ENCODE peak calls at places on chromosomes 12 and 14, in six cellular contexts. One of them, this sample, is unnamed.

GRCh38 chr12:130372936-130373335 is 35.2 kb downstream of the PIWIL1 start:
- DNase-seq in choroid plexus epithelial cell: no peak
- DNase-seq in HCT116: no peak
- DNase-seq in endothelial cell: no peak
- DNase-seq in IMR-90: no peak
- DNase-seq in CD8-positive, alpha-beta T cell: no peak
- DNase-seq in this sample: no peak

GRCh38 chr12:3152013-3152412 is 74.8 kb downstream of the TSPAN9 start:
- DNase-seq in choroid plexus epithelial cell: peak; percentile 34
- DNase-seq in HCT116: no peak
- DNase-seq in endothelial cell: peak; percentile 33
- DNase-seq in IMR-90: no peak
- DNase-seq in CD8-positive, alpha-beta T cell: no peak
- DNase-seq in this sample: no peak

GRCh38 chr14:104542871-104543830 is 36.4 kb upstream of the C14orf180 start:
- DNase-seq in choroid plexus epithelial cell: no peak
- DNase-seq in HCT116: no peak
- DNase-seq in endothelial cell: no peak
- DNase-seq in IMR-90: no peak
- DNase-seq in CD8-positive, alpha-beta T cell: no peak
- DNase-seq in this sample: no peak

GRCh38 chr14:96634481-96634880 is 132.3 kb downstream of the PAPOLA start:
- DNase-seq in choroid plexus epithelial cell: no peak
- DNase-seq in HCT116: no peak
- DNase-seq in endothelial cell: no peak
- DNase-seq in IMR-90: no peak
- DNase-seq in CD8-positive, alpha-beta T cell: no peak
- DNase-seq in this sample: no peak

GRCh38 chr14:105021656-105022275 is 883 bp upstream of the CDCA4 start:
- DNase-seq in choroid plexus epithelial cell: peak; percentile 50
- DNase-seq in HCT116: peak; percentile 57
- DNase-seq in endothelial cell: peak; percentile 39
- DNase-seq in IMR-90: peak; percentile 44
- DNase-seq in CD8-positive, alpha-beta T cell: no peak
- DNase-seq in this sample: peak; percentile 36

GRCh38 chr12:98750511-98750910 is 105.4 kb downstream of the APAF1 start:
- DNase-seq in choroid plexus epithelial cell: peak; percentile 20
- DNase-seq in HCT116: no peak
- DNase-seq in endothelial cell: no peak
- DNase-seq in IMR-90: peak; percentile 13
- DNase-seq in CD8-positive, alpha-beta T cell: no peak
- DNase-seq in this sample: no peak

GRCh38 chr12:115213538-115213961 is 529.6 kb upstream of the TBX3 start:
- DNase-seq in choroid plexus epithelial cell: no peak
- DNase-seq in HCT116: no peak
- DNase-seq in endothelial cell: peak; percentile 27
- DNase-seq in IMR-90: no peak
- DNase-seq in CD8-positive, alpha-beta T cell: no peak
- DNase-seq in this sample: no peak

GRCh38 chr12:49108958-49109404 is 1.7 kb downstream of the LMBR1L start:
- DNase-seq in choroid plexus epithelial cell: peak; percentile 38
- DNase-seq in HCT116: no peak
- DNase-seq in endothelial cell: no peak
- DNase-seq in IMR-90: peak; percentile 20
- DNase-seq in CD8-positive, alpha-beta T cell: no peak
- DNase-seq in this sample: no peak

GRCh38 chr14:63328787-63329737 is 10.3 kb upstream of the GPHB5 start:
- DNase-seq in choroid plexus epithelial cell: no peak
- DNase-seq in HCT116: no peak
- DNase-seq in endothelial cell: no peak
- DNase-seq in IMR-90: no peak
- DNase-seq in CD8-positive, alpha-beta T cell: no peak
- DNase-seq in this sample: no peak

GRCh38 chr12:105100207-105100985 is 7.1 kb upstream of the WASHC4 start:
- DNase-seq in choroid plexus epithelial cell: peak; percentile 84
- DNase-seq in HCT116: peak; percentile 37
- DNase-seq in endothelial cell: no peak
- DNase-seq in IMR-90: peak; percentile 76
- DNase-seq in CD8-positive, alpha-beta T cell: no peak
- DNase-seq in this sample: no peak

GRCh38 chr12:43004908-43005307 is 415.4 kb upstream of the PRICKLE1 start:
- DNase-seq in choroid plexus epithelial cell: no peak
- DNase-seq in HCT116: no peak
- DNase-seq in endothelial cell: peak; percentile 20
- DNase-seq in IMR-90: no peak
- DNase-seq in CD8-positive, alpha-beta T cell: no peak
- DNase-seq in this sample: no peak

GRCh38 chr12:2161478-2161877 is 108.7 kb downstream of the CACNA1C start:
- DNase-seq in choroid plexus epithelial cell: no peak
- DNase-seq in HCT116: no peak
- DNase-seq in endothelial cell: no peak
- DNase-seq in IMR-90: no peak
- DNase-seq in CD8-positive, alpha-beta T cell: no peak
- DNase-seq in this sample: no peak

GRCh38 chr12:32163596-32163995 is 56.9 kb downstream of the BICD1 start:
- DNase-seq in choroid plexus epithelial cell: peak; percentile 67
- DNase-seq in HCT116: no peak
- DNase-seq in endothelial cell: no peak
- DNase-seq in IMR-90: peak; percentile 50
- DNase-seq in CD8-positive, alpha-beta T cell: no peak
- DNase-seq in this sample: no peak

GRCh38 chr12:110351119-110351518 is 52.4 kb downstream of the ANAPC7 start:
- DNase-seq in choroid plexus epithelial cell: no peak
- DNase-seq in HCT116: no peak
- DNase-seq in endothelial cell: no peak
- DNase-seq in IMR-90: no peak
- DNase-seq in CD8-positive, alpha-beta T cell: no peak
- DNase-seq in this sample: no peak

GRCh38 chr12:110353211-110353965 is 50.1 kb downstream of the ANAPC7 start:
- DNase-seq in choroid plexus epithelial cell: no peak
- DNase-seq in HCT116: no peak
- DNase-seq in endothelial cell: no peak
- DNase-seq in IMR-90: no peak
- DNase-seq in CD8-positive, alpha-beta T cell: no peak
- DNase-seq in this sample: no peak

GRCh38 chr12:110354172-110354780 is 49.2 kb downstream of the ANAPC7 start:
- DNase-seq in choroid plexus epithelial cell: peak; percentile 26
- DNase-seq in HCT116: no peak
- DNase-seq in endothelial cell: no peak
- DNase-seq in IMR-90: peak; percentile 43
- DNase-seq in CD8-positive, alpha-beta T cell: no peak
- DNase-seq in this sample: no peak

GRCh38 chr12:110352401-110352800 is 51.1 kb downstream of the ANAPC7 start:
- DNase-seq in choroid plexus epithelial cell: no peak
- DNase-seq in HCT116: no peak
- DNase-seq in endothelial cell: no peak
- DNase-seq in IMR-90: no peak
- DNase-seq in CD8-positive, alpha-beta T cell: no peak
- DNase-seq in this sample: no peak

GRCh38 chr12:110355080-110355479 is 48.4 kb downstream of the ANAPC7 start:
- DNase-seq in choroid plexus epithelial cell: peak; percentile 36
- DNase-seq in HCT116: peak; percentile 32
- DNase-seq in endothelial cell: peak; percentile 37
- DNase-seq in IMR-90: no peak
- DNase-seq in CD8-positive, alpha-beta T cell: no peak
- DNase-seq in this sample: no peak
- TF ChIP-seq CTCF in choroid plexus epithelial cell: peak; percentile 64
- TF ChIP-seq CTCF in HCT116: peak; percentile 55
- TF ChIP-seq CTCF in endothelial cell: peak; percentile 53
- TF ChIP-seq CTCF in IMR-90: peak; percentile 29
- TF ChIP-seq CTCF in CD8-positive, alpha-beta T cell: peak; percentile 36
- TF ChIP-seq CTCF in this sample: peak; percentile 39

DNA sequence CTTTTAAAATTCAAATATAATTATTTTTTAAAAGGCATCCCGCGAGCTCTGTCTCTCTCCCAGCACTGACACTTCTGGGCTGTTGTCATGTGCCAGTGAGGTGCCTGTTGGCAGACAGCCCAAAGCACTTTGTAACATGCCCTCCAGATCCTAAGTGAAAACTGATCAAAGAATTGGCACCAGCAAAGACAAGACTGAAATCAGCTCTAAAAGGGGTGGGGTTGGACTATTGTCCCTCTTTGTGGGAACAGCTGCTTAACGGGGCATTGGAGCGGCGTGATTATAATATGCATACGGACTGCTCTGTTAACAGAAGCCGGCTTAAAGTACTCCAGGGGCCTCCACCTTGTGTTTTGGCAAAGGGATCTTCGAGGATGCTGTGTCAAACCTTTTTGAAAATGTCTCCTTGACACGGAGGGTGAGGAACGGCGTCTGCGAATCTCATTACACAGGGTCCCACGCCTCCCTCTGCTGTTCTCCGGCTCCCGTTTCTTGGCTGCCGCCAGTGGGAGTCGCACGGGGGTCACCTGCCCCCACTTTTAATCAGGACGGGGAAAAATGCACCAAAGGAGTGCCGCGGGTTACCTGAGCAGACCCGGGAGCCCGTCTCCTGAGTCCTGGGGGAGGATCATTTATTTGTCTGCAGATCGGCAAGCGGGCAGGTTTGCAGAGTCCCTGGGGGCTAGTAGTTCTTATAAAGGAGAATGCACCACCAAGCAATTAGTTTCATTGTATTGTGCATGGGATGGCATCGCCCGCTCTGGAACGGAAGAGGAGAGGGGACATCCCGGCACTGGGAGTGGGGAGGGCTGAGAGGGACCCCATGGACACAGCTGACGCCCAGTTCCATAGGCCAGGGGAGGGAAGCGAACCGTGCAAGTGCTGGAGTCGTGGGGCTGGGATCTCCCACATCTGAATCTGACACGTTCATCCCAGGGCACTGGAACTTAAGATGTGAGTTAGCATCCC is 44.3 kb downstream of the SPRING1 start:
- DNase-seq in choroid plexus epithelial cell: no peak
- DNase-seq in HCT116: no peak
- DNase-seq in endothelial cell: no peak
- DNase-seq in IMR-90: no peak
- DNase-seq in CD8-positive, alpha-beta T cell: no peak
- DNase-seq in this sample: no peak
- TF ChIP-seq CTCF in choroid plexus epithelial cell: no peak
- TF ChIP-seq CTCF in HCT116: no peak
- TF ChIP-seq CTCF in endothelial cell: no peak
- TF ChIP-seq CTCF in IMR-90: no peak
- TF ChIP-seq CTCF in CD8-positive, alpha-beta T cell: no peak
- TF ChIP-seq CTCF in this sample: no peak

DNA sequence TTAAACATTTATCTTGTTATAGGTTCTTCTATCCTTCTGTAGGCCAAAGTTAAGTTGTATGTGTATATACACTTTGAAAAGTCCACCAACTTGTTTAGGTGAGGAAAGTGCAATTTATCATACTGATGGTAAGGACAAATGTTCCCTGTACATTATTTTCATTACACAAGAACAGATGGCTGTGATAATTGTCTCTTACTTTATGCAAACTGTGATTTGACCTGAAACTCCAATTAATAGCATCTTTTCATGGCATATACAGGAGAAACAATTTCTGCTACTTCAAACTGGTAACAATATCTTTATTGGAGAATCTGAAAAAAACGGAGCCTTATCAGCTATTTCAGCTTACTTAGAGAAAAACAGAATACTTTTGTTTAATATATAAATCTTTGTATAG is 5.6 kb downstream of the TRIM9 start:
- DNase-seq in choroid plexus epithelial cell: no peak
- DNase-seq in HCT116: no peak
- DNase-seq in endothelial cell: no peak
- DNase-seq in IMR-90: no peak
- DNase-seq in CD8-positive, alpha-beta T cell: no peak
- DNase-seq in this sample: no peak
- TF ChIP-seq CTCF in choroid plexus epithelial cell: no peak
- TF ChIP-seq CTCF in HCT116: no peak
- TF ChIP-seq CTCF in endothelial cell: no peak
- TF ChIP-seq CTCF in IMR-90: no peak
- TF ChIP-seq CTCF in CD8-positive, alpha-beta T cell: no peak
- TF ChIP-seq CTCF in this sample: no peak

DNA sequence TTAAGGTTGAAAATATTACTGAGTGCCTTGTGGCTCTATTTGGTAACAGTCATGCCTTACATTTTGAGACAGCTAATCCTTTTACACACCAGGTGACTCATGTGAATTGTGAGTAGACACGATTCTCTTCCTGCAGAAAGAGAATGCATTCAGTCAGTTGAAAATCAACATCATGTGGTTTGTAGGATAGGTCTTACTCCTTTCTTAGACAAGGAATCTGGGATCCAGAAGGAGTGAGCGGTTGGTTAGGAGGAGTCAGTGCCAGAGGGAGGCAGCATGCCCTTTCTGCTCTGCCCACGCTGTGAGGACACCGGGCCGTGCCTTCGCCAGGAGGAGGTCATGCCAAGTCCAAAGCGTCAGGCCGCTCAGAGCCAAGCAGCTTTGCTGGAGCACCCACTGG is 47.6 kb downstream of the TRAF3 start:
- DNase-seq in choroid plexus epithelial cell: peak; percentile 49
- DNase-seq in HCT116: no peak
- DNase-seq in endothelial cell: no peak
- DNase-seq in IMR-90: peak; percentile 86
- DNase-seq in CD8-positive, alpha-beta T cell: no peak
- DNase-seq in this sample: no peak
- TF ChIP-seq CTCF in choroid plexus epithelial cell: no peak
- TF ChIP-seq CTCF in HCT116: no peak
- TF ChIP-seq CTCF in endothelial cell: no peak
- TF ChIP-seq CTCF in IMR-90: no peak
- TF ChIP-seq CTCF in CD8-positive, alpha-beta T cell: no peak
- TF ChIP-seq CTCF in this sample: no peak

GRCh38 chr12:29521951-29522350 is 24.5 kb upstream of the OVCH1 start:
- DNase-seq in choroid plexus epithelial cell: peak; percentile 78
- DNase-seq in HCT116: no peak
- DNase-seq in endothelial cell: no peak
- DNase-seq in IMR-90: peak; percentile 43
- DNase-seq in CD8-positive, alpha-beta T cell: no peak
- DNase-seq in this sample: no peak

GRCh38 chr12:29519585-29520182 is 22.2 kb upstream of the OVCH1 start:
- DNase-seq in choroid plexus epithelial cell: peak; percentile 79
- DNase-seq in HCT116: peak; percentile 29
- DNase-seq in endothelial cell: peak; percentile 40
- DNase-seq in IMR-90: peak; percentile 68
- DNase-seq in CD8-positive, alpha-beta T cell: no peak
- DNase-seq in this sample: no peak

GRCh38 chr12:29518407-29518806 is 20.9 kb upstream of the OVCH1 start:
- DNase-seq in choroid plexus epithelial cell: no peak
- DNase-seq in HCT116: no peak
- DNase-seq in endothelial cell: no peak
- DNase-seq in IMR-90: no peak
- DNase-seq in CD8-positive, alpha-beta T cell: no peak
- DNase-seq in this sample: no peak

GRCh38 chr12:29516431-29516875 is 19.0 kb upstream of the OVCH1 start:
- DNase-seq in choroid plexus epithelial cell: peak; percentile 62
- DNase-seq in HCT116: no peak
- DNase-seq in endothelial cell: no peak
- DNase-seq in IMR-90: peak; percentile 68
- DNase-seq in CD8-positive, alpha-beta T cell: no peak
- DNase-seq in this sample: no peak

GRCh38 chr12:29517265-29517664 is 19.8 kb upstream of the OVCH1 start:
- DNase-seq in choroid plexus epithelial cell: no peak
- DNase-seq in HCT116: no peak
- DNase-seq in endothelial cell: no peak
- DNase-seq in IMR-90: no peak
- DNase-seq in CD8-positive, alpha-beta T cell: no peak
- DNase-seq in this sample: no peak
- TF ChIP-seq CTCF in choroid plexus epithelial cell: peak; percentile 7
- TF ChIP-seq CTCF in HCT116: peak; percentile 42
- TF ChIP-seq CTCF in endothelial cell: no peak
- TF ChIP-seq CTCF in IMR-90: no peak
- TF ChIP-seq CTCF in CD8-positive, alpha-beta T cell: no peak
- TF ChIP-seq CTCF in this sample: peak; percentile 26

This sample was measured in progenitor cell of endocrine pancreas.